ENCODE peak calls at places on chromosome 19, in four cellular contexts. P is GM12878, O is WTC11, B is K562. Z is an unnamed sample.

GRCh38 chr19:36182612-36183454 is 30.6 kb upstream of the COX7A1 start:
- DNase-seq in P (no peak), O (no peak), B (no peak), Z (no peak)

GRCh38 chr19:7145494-7145893 is 76.0 kb downstream of the ZNF557 start:
- DNase-seq in P (no peak), O (no peak), B (no peak), Z (no peak)

GRCh38 chr19:38989066-38989605 is 13.6 kb upstream of the FBXO17 start:
- DNase-seq in P (no peak), O (peak; percentile 68), B (peak; percentile 21), Z (peak; percentile 30)

GRCh38 chr19:35295453-35295791 is 3.5 kb downstream of the MAG start:
- DNase-seq in P (no peak), O (no peak), B (no peak), Z (no peak)

GRCh38 chr19:34985249-34986022 is 14.7 kb upstream of the GRAMD1A start:
- DNase-seq in P (no peak), O (peak; percentile 46), B (no peak), Z (no peak)

GRCh38 chr19:44848036-44848804 is 2.1 kb downstream of the NECTIN2 start:
- DNase-seq in P (no peak), O (peak; percentile 38), B (peak; percentile 41), Z (peak; percentile 41)

GRCh38 chr19:39270091-39270871 is 2.1 kb downstream of the IFNL2 start:
- DNase-seq in P (no peak), O (no peak), B (no peak), Z (no peak)

GRCh38 chr19:35410487-35410886 is 37.6 kb upstream of the FFAR2 start:
- DNase-seq in P (no peak), O (no peak), B (no peak), Z (no peak)

GRCh38 chr19:31548941-31549340 is 199.7 kb upstream of the TSHZ3 start:
- DNase-seq in P (no peak), O (peak; percentile 34), B (peak; percentile 17), Z (no peak)

GRCh38 chr19:861756-862528 is 2.5 kb downstream of the CFD start:
- DNase-seq in P (no peak), O (peak; percentile 96), B (peak; percentile 95), Z (peak; percentile 95)

GRCh38 chr19:34220472-34221063 is 33.8 kb upstream of the GARRE1 start:
- DNase-seq in P (no peak), O (peak; percentile 55), B (peak; percentile 84), Z (peak; percentile 67)

GRCh38 chr19:33796164-33797100 is at the start of gene KCTD15:
- DNase-seq in P (no peak), O (peak; percentile 66), B (peak; percentile 61), Z (peak; percentile 86)

GRCh38 chr19:18414504-18415176 is 4.6 kb upstream of the SSBP4 start:
- DNase-seq in P (no peak), O (no peak), B (peak; percentile 91), Z (no peak)

GRCh38 chr19:45947926-45948325 is 25.7 kb downstream of the NOVA2 start:
- DNase-seq in P (no peak), O (no peak), B (no peak), Z (no peak)

GRCh38 chr19:55704494-55705245 is 29.6 kb downstream of the EPN1 start:
- DNase-seq in P (no peak), O (no peak), B (peak; percentile 28), Z (no peak)

GRCh38 chr19:1395194-1396018 is 5.9 kb downstream of the GAMT start:
- DNase-seq in P (no peak), O (no peak), B (no peak), Z (peak; percentile 40)

GRCh38 chr19:51714848-51715247 is 8.9 kb downstream of the HAS1 start:
- DNase-seq in P (no peak), O (no peak), B (no peak), Z (no peak)

GRCh38 chr19:3121821-3122511 is 13.9 kb upstream of the GNA15 start:
- DNase-seq in P (no peak), O (no peak), B (no peak), Z (no peak)

GRCh38 chr19:33306853-33307792 is 4.8 kb upstream of the CEBPA start:
- DNase-seq in P (no peak), O (no peak), B (no peak), Z (no peak)

GRCh38 chr19:18153555-18154134 is 682 bp downstream of the PIK3R2 start:
- DNase-seq in P (no peak), O (no peak), B (no peak), Z (peak; percentile 59)

GRCh38 chr19:55697698-55698097 is 22.7 kb downstream of the EPN1 start:
- DNase-seq in P (no peak), O (no peak), B (no peak), Z (no peak)

GRCh38 chr19:30604657-30605056 is 232.5 kb downstream of the ZNF536 start:
- DNase-seq in P (no peak), O (no peak), B (no peak), Z (no peak)

GRCh38 chr19:10395003-10395402 is 8.3 kb downstream of the CDC37 start:
- DNase-seq in P (no peak), O (no peak), B (no peak), Z (no peak)
- TF ChIP-seq USF1 in P (no peak), O (no peak), B (no peak), Z (no peak)

GRCh38 chr19:8893419-8893818 is 61.2 kb downstream of the MBD3L1 start:
- DNase-seq in P (no peak), O (no peak), B (no peak), Z (no peak)
- TF ChIP-seq USF1 in P (no peak), O (no peak), B (no peak), Z (no peak)

GRCh38 chr19:4653793-4654436 is 14.6 kb downstream of the TNFAIP8L1 start:
- DNase-seq in P (no peak), O (no peak), B (no peak), Z (no peak)

GRCh38 chr19:4649392-4650094 is 10.2 kb downstream of the TNFAIP8L1 start:
- DNase-seq in P (no peak), O (no peak), B (no peak), Z (no peak)

GRCh38 chr19:4652075-4652474 is 12.8 kb downstream of the TNFAIP8L1 start:
- DNase-seq in P (no peak), O (no peak), B (no peak), Z (no peak)

GRCh38 chr19:4647676-4648644 is 8.6 kb downstream of the TNFAIP8L1 start:
- DNase-seq in P (no peak), O (peak; percentile 46), B (no peak), Z (no peak)

DNA sequence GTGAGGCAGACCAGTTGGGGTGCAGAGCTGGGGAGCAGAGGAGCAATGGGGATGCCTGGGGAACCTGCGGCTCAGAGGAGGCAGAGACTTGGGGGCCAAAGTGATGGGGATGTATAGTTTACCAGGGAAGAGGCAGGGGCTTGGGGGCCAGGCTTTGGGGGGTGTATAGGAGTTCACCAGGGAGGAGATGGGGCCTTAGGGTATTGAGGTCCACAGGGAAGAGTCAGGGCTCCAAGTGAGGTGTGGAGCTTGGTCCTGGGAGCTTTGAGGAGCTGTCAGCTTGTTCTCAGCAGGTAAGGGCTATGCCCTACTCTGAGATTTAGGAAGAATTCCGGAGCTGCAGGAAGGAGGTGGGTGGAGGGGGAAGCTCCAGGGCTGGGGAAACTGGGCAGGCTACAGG is 10.8 kb downstream of the TNFAIP8L1 start:
- DNase-seq in P (no peak), O (no peak), B (no peak), Z (no peak)
- TF ChIP-seq USF1 in P (no peak), O (no peak), B (no peak), Z (no peak)

DNA sequence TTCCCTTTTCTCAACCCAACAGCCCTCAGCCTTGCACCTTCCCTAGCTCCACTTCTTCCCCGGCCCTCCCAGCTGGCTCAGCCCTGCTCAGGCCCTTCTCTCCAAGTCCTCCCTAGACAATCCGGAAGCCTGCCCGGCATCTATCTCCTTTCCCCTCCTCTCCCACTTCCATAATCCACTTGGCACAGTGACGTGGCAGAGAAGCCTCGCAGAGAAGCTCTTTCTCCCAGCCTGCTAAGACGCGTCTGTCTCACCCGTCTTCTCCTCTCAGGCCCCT is 1.1 kb downstream of the UBXN6 start:
- DNase-seq in P (no peak), O (no peak), B (peak; percentile 54), Z (peak; percentile 55)
- TF ChIP-seq USF1 in P (no peak), O (no peak), B (no peak), Z (no peak)

DNA sequence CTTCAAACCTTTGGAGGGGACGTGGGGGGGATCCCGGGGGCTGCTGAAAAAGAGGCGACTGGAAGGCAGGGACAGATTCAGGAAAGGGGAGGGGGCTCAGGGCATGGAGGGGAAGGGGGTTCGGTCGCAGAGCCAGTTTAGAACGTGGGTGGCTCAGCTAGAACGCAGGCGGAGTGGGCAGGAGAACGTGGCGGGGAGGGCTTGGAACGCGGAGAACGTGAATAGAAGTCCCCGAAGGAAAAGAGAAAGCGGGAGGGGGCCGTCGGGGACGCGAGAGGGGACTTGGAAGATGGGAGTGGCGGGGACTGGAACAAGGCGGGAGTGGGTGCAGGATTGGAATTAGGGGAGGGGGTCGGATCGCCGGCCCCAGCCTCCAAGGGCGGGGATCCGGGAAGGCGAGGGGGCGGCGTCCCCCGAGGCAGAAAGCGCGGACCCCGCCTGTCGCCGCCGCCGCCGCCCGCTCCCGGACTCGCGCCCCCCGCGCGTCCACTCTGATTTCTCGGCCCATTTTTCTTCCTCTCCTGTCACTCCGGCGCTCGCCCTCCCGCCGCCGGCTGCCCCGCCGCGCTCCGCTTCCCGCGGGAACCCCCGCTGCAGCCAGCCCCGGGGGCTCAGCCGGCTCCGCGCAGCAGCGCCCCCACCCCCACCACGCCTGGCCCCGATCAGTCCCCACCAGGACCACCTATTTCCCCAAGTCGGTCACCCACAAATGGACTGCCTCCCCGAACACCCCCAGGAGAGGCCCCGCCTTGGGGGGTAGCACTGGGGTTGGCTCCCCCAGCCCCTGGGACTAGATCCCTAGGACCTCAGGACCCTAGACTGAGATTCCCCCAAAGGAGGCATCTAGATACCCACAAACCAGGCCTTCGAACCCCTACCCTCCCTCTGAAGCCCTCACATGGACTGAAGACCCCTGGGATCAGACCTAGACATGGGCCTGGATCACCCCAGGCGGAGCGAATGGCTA is 12.5 kb upstream of the ERFL start:
- DNase-seq in P (no peak), O (peak; percentile 29), B (no peak), Z (peak; percentile 69)
- TF ChIP-seq USF1 in P (no peak), O (no peak), B (no peak), Z (no peak)